ENCODE peak calls at places on chromosomes 6 and 20, in four cellular contexts. G, H, F and Q are unnamed samples.

GRCh38 chr6:16849280-16850210 is 88.3 kb upstream of the ATXN1 start:
- DNase-seq in H (peak; percentile 9), F (no peak), G (no peak), Q (peak; percentile 6)

GRCh38 chr6:95685817-95686216 is 108.5 kb downstream of the MANEA start:
- DNase-seq in G (no peak), H (no peak), F (no peak), Q (no peak)

GRCh38 chr20:15703171-15703911 is 869.9 kb downstream of the KIF16B start:
- DNase-seq in H (peak; percentile 50), G (no peak), F (no peak), Q (peak; percentile 14)

GRCh38 chr6:2990932-2991506 is 8.7 kb upstream of the NQO2 start:
- DNase-seq in G (no peak), F (no peak), H (no peak), Q (no peak)

GRCh38 chr20:48722737-48723191 is 105.0 kb downstream of the PREX1 start:
- DNase-seq in G (no peak), H (peak; percentile 29), F (no peak), Q (peak; percentile 34)

GRCh38 chr20:44092551-44093248 is 94.3 kb downstream of the JPH2 start:
- DNase-seq in G (no peak), H (peak; percentile 60), F (no peak), Q (peak; percentile 27)

GRCh38 chr6:32222333-32223230 is 1.3 kb downstream of the NOTCH4 start:
- DNase-seq in H (no peak), F (no peak), G (no peak), Q (no peak)

GRCh38 chr6:121868191-121868590 is 432.7 kb downstream of the GJA1 start:
- DNase-seq in F (no peak), H (no peak), G (no peak), Q (no peak)

GRCh38 chr6:157912326-157912725 is 69.3 kb upstream of the SYNJ2 start:
- DNase-seq in F (no peak), H (no peak), G (no peak), Q (no peak)

GRCh38 chr6:154615483-154616025 is 105.1 kb upstream of the CNKSR3 start:
- DNase-seq in G (no peak), H (peak; percentile 87), F (peak; percentile 67), Q (peak; percentile 35)

GRCh38 chr6:33961686-33962085 is 157.9 kb upstream of the MLN start:
- DNase-seq in F (no peak), H (no peak), G (no peak), Q (no peak)

GRCh38 chr6:170201361-170201760 is 89.5 kb downstream of the DLL1 start:
- DNase-seq in G (no peak), H (no peak), F (no peak), Q (no peak)

GRCh38 chr6:170025341-170026271 is 265.3 kb downstream of the DLL1 start:
- DNase-seq in F (no peak), H (no peak), G (no peak), Q (no peak)

DNA sequence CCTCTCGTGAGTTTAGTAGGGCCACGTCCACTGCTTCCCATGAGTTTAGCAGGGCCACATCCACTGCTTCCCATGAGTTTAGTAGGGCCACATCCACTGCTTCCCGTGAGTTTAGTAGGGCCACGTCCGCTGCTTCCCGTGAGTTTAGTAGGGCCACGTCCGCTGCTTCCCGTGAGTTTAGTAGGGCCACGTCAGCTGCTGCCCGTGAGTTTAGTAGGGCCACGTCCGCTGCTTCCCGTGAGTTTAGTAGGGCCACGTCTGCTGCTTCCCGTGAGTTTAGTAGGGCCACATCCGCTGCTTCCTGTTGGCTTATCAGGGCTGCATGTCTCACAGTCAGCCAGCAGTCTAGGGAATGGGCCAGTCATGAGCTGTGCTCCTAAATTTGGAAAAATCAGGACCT is 113.7 kb upstream of the QKI start:
- DNase-seq in G (no peak), F (no peak), H (no peak), Q (no peak)
- TF ChIP-seq RFX5 in G (no peak), F (no peak), H (no peak), Q (no peak)

GRCh38 chr20:57131601-57132391 is 134.6 kb downstream of the BMP7 start:
- DNase-seq in G (no peak), F (no peak), H (no peak), Q (no peak)

GRCh38 chr20:57131077-57131476 is 135.4 kb downstream of the BMP7 start:
- DNase-seq in F (no peak), H (no peak), G (no peak), Q (no peak)

GRCh38 chr20:57129303-57129702 is 137.1 kb downstream of the BMP7 start:
- DNase-seq in G (no peak), H (no peak), F (no peak), Q (no peak)

GRCh38 chr20:57128051-57128757 is 138.2 kb downstream of the BMP7 start:
- DNase-seq in F (no peak), H (no peak), G (no peak), Q (no peak)

DNA sequence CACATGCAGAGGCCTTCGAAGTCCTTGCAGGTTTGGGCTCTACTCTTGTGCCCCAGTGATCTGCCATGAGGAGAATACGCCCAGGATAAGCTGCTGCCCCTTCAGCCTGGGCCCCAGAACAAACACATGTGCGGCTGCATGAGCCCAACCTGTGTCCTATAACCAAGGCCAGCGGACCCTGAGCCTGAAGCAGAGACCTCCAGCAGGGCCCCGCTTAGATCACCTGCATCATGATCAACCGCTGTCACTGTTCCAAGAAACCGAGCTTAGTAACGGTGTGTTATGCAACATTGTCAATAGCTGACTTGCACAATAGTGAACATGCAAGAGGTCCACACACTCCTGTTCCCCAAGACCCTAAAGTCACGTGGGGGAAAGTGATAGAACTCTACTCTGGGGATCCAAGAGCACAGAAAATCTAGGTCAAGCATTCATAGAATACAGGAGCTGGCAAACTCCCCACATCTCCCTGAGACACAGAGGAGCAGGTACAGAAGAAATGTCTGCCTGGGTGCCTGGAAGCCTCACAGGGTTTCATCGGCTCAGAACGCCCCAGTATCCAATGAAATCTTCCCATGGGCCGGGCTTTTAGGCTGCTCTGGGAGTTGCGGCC is 136.2 kb downstream of the BMP7 start:
- DNase-seq in G (no peak), F (no peak), H (no peak), Q (peak; percentile 84)
- TF ChIP-seq KDM1A in G (no peak), F (no peak), H (no peak), Q (peak; percentile 60)

GRCh38 chr20:47370214-47370613 is 13.7 kb upstream of the ZMYND8 start:
- DNase-seq in F (no peak), H (no peak), G (no peak), Q (no peak)

GRCh38 chr20:47365023-47365764 is 8.7 kb upstream of the ZMYND8 start:
- DNase-seq in H (no peak), F (peak; percentile 44), G (no peak), Q (no peak)

GRCh38 chr20:47373206-47373722 is 16.8 kb upstream of the ZMYND8 start:
- DNase-seq in F (no peak), G (no peak), H (no peak), Q (no peak)

GRCh38 chr20:47368301-47368700 is 11.8 kb upstream of the ZMYND8 start:
- DNase-seq in F (no peak), H (no peak), G (no peak), Q (no peak)

GRCh38 chr20:47370850-47371782 is 14.6 kb upstream of the ZMYND8 start:
- DNase-seq in F (no peak), H (peak; percentile 43), G (no peak), Q (peak; percentile 70)
- TF ChIP-seq RFX5 in F (no peak), H (no peak), G (no peak), Q (no peak)

DNA sequence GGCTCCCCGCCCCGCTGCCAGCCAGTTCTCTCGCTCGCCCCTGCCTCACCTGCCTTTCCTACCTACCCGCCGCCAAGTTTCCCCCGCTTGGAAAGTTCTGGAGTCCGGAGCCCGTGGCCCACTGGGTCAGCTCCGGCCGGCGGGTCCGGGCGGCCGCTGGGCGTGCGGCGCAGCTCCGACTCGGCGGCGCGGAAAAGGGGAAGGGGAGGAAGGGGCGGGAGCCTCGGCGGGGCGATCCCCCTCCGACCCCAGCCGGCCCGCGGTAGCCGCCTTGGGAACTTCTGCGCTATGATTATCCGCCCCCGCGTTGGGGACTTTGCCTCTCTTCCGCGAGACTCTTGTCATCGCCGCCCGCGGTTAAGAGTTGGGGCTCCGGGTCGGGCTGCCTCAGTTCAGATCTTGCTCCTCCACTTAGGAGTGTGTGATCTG is 31.0 kb downstream of the SF3B5 start:
- DNase-seq in H (no peak), G (no peak), F (peak; percentile 76), Q (no peak)
- TF ChIP-seq KDM1A in H (no peak), G (no peak), F (no peak), Q (no peak)

DNA sequence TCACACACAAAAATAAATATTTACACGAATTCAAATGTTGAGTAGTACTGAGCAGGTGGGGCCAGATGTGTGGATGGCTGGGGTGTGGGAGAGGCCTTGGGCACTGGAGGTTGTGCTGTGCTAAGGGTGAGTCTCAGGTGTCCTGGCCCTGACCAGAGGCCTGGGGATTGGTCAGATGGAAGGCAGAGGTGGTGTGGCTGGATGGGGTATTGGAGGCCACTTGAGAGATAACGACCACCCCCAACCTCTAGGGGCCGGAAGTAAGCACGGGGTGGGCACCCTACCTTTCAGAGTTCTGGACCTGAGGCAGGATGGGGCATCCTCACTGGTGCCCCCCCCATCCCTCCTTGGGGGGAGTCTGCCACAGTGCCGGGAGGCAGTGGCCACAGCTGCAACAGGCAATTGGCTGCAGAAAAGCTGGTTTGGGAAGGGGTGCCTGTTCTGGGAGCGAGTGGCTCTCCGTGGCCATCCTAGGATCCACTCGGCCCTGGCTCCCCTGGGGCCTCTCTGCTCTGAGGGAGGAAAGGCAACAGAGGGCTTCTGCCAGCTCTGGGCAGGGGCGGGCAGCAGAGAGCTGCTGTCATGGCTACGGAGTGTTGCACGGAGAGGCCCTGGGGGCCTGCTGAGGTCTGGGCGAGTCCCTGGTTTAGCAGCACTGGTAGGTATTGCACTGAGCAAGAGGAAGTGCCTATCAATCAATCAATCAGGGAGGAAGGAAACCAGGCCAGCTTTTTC is 87.6 kb downstream of the ASXL1 start:
- DNase-seq in G (no peak), H (no peak), F (peak; percentile 34), Q (no peak)
- TF ChIP-seq RFX5 in G (no peak), H (no peak), F (no peak), Q (no peak)

DNA sequence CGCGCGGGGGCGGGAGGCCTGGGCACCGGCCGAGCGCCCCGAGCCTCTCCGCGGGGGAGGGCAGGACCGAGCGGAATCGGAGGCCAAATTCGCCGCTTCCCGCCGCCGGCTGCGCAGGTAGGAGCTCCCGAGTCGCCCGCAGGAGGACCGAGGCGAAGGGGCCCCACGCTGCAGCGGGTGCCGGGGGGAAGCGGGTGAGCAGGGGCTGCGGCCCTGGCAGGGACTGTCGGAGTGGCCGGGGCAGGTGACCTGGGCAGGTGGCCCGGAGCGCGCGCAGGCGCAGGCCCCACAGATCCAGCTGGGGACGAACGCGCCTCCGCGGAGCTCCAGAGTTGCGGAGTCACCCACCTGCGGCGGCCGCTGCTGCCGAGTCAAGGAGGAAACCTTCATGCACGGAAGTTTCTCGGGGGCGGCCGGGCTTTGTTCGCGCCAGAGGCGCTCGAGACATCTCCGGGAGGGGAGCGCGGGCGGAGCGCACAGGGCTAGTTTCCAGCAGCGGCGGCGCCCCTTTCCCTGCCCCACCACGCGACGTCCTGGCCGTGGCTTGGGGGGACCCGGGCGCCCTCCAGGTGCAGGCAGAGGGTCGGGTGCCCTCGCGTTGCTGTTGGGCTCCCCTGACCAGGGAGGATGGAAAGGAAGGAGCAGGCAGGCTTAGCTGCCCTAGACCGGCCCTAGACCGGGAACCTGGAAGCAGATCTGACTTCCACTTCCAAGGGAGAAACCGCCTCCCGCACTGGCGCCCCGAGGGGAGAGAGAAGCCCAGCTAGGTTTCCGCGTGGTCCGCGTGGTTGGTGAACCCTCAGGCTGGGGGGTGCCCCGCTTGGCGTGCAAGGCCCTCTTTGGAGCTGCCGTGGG is 590 bp downstream of the SLCO4A1 start:
- DNase-seq in F (peak; percentile 74), H (peak; percentile 40), G (no peak), Q (no peak)
- TF ChIP-seq KDM1A in F (no peak), H (no peak), G (no peak), Q (no peak)